ENCODE peak calls at places on chromosome 19, in eight cellular contexts. V is posterior vena cava; X is NCI-H2081; F is CD8-positive, alpha-beta T cell; S is hypothalamus; B is stimulated activated naive CD8-positive, alpha-beta T cell treated with anti-CD3 and anti-CD28 coated beads, Interleukin-15, Interleukin-2, amounts not matched to agents 100 U/mL and 50 U/mL, for 24 hours; C is activated gamma-delta T cell treated with Interleukin-2 at 50 U/mL for 16 hours; E is activated T-helper 1 cell treated with anti-CD3 and anti-CD28 coated beads, Interleukin-2, amount 50 U/mL, for 16 hours. P is an unnamed sample.

GRCh38 chr19:43723588-43723987 is 7.7 kb downstream of the IRGC start:
- DNase-seq in V (no peak), X (no peak), F (no peak), S (no peak), B (no peak), C (no peak), E (no peak), P (no peak)

GRCh38 chr19:3398114-3398899 is 31.9 kb downstream of the NFIC start:
- DNase-seq in V (peak; percentile 88), X (no peak), F (no peak), S (peak; percentile 70), B (no peak), C (no peak), E (no peak), P (no peak)

GRCh38 chr19:29467824-29468401 is 57.9 kb upstream of the VSTM2B start:
- DNase-seq in V (peak; percentile 26), X (no peak), F (no peak), S (no peak), B (peak; percentile 20), C (no peak), E (no peak), P (no peak)

GRCh38 chr19:31260171-31260933 is 88.9 kb downstream of the TSHZ3 start:
- DNase-seq in V (no peak), X (no peak), F (no peak), S (no peak), B (no peak), C (no peak), E (no peak), P (no peak)

GRCh38 chr19:10736916-10737551 is 19.2 kb downstream of the DNM2 start:
- DNase-seq in V (no peak), X (no peak), F (no peak), S (no peak), B (no peak), C (no peak), E (no peak), P (no peak)

GRCh38 chr19:46232468-46232867 is 2.9 kb downstream of the IGFL1 start:
- DNase-seq in V (no peak), X (no peak), F (no peak), S (no peak), B (no peak), C (no peak), E (no peak), P (no peak)

GRCh38 chr19:13880059-13880672 is 3.2 kb downstream of the NANOS3 start:
- DNase-seq in V (peak; percentile 100), X (peak; percentile 90), F (peak; percentile 96), S (peak; percentile 93), B (peak; percentile 99), C (peak; percentile 98), E (peak; percentile 96), P (peak; percentile 99)

GRCh38 chr19:10122066-10122465 is 2.4 kb upstream of the EIF3G start:
- DNase-seq in V (peak; percentile 85), X (no peak), F (no peak), S (no peak), B (no peak), C (no peak), E (no peak), P (no peak)

GRCh38 chr19:31693870-31694269 is 344.6 kb upstream of the TSHZ3 start:
- DNase-seq in V (no peak), X (no peak), F (no peak), S (no peak), B (no peak), C (no peak), E (no peak), P (no peak)

GRCh38 chr19:39362682-39363657 is 20.7 kb downstream of the SAMD4B start:
- DNase-seq in V (no peak), X (no peak), F (no peak), S (no peak), B (no peak), C (no peak), E (no peak), P (no peak)

GRCh38 chr19:491146-491741 is 5.0 kb upstream of the MADCAM1 start:
- DNase-seq in V (no peak), X (no peak), F (no peak), S (no peak), B (peak; percentile 30), C (no peak), E (no peak), P (no peak)

GRCh38 chr19:42270346-42271044 is 1.4 kb downstream of the CIC start:
- DNase-seq in V (peak; percentile 89), X (peak; percentile 64), F (peak; percentile 92), S (no peak), B (peak; percentile 75), C (peak; percentile 49), E (peak; percentile 38), P (no peak)

GRCh38 chr19:16185925-16186234 is 670 bp downstream of the FAM32A start:
- DNase-seq in V (no peak), X (peak; percentile 15), F (no peak), S (no peak), B (no peak), C (no peak), E (no peak), P (no peak)

GRCh38 chr19:31715249-31715944 is 366.2 kb upstream of the TSHZ3 start:
- DNase-seq in V (no peak), X (no peak), F (no peak), S (no peak), B (no peak), C (no peak), E (no peak), P (no peak)

GRCh38 chr19:58182577-58182988 is 278 bp upstream of the ZNF274 start:
- DNase-seq in V (peak; percentile 97), X (no peak), F (peak; percentile 90), S (no peak), B (no peak), C (peak; percentile 72), E (peak; percentile 72), P (peak; percentile 80)

GRCh38 chr19:52277471-52277870 is 8.1 kb downstream of the ZNF766 start:
- DNase-seq in V (no peak), X (no peak), F (no peak), S (no peak), B (no peak), C (no peak), E (no peak), P (no peak)

GRCh38 chr19:18415177-18415867 is 3.9 kb upstream of the SSBP4 start:
- DNase-seq in V (peak; percentile 94), X (peak; percentile 87), F (no peak), S (no peak), B (no peak), C (no peak), E (no peak), P (no peak)

GRCh38 chr19:33429891-33430673 is 56.6 kb downstream of the CEBPG start:
- DNase-seq in V (peak; percentile 77), X (no peak), F (peak; percentile 65), S (no peak), B (no peak), C (peak; percentile 36), E (no peak), P (no peak)

GRCh38 chr19:1416014-1416841 is 8.8 kb downstream of the DAZAP1 start:
- DNase-seq in V (no peak), X (peak; percentile 24), F (no peak), S (no peak), B (no peak), C (no peak), E (no peak), P (no peak)

GRCh38 chr19:56566904-56567273 is 379 bp upstream of the ZNF470 start:
- DNase-seq in V (peak; percentile 84), X (no peak), F (peak; percentile 23), S (no peak), B (peak; percentile 68), C (peak; percentile 17), E (peak; percentile 6), P (peak; percentile 13)

GRCh38 chr19:16381756-16382401 is 57.3 kb downstream of the KLF2 start:
- DNase-seq in V (peak; percentile 98), X (no peak), F (no peak), S (peak; percentile 66), B (no peak), C (no peak), E (no peak), P (no peak)

GRCh38 chr19:18425515-18426415 is 6.6 kb downstream of the SSBP4 start:
- DNase-seq in V (peak; percentile 91), X (no peak), F (peak; percentile 36), S (no peak), B (no peak), C (no peak), E (no peak), P (no peak)

GRCh38 chr19:16228637-16229321 is 31.1 kb downstream of the AP1M1 start:
- DNase-seq in V (no peak), X (no peak), F (no peak), S (no peak), B (no peak), C (no peak), E (no peak), P (no peak)

GRCh38 chr19:19206938-19207337 is 3.7 kb upstream of the NR2C2AP start:
- DNase-seq in V (no peak), X (no peak), F (no peak), S (no peak), B (no peak), C (no peak), E (no peak), P (no peak)

P was measured in GM12891.